ENCODE peak calls at places on chromosomes 3 and 15, in nine cellular contexts. One of them, this sample, is unnamed.

GRCh38 chr3:12706504-12707253 is 42.8 kb upstream of the RAF1 start:
- DNase-seq in HTR-8/SVneo: peak; percentile 62
- DNase-seq in NCI-H1105: no peak
- DNase-seq in upper lobe of right lung: no peak
- DNase-seq in activated CD8-positive, alpha-beta memory T cell treated with anti-CD3 and anti-CD28 coated beads, Interleukin-2, amount 10 ng/mL, durations not matched to agents 7 days and 5 days: peak; percentile 75
- DNase-seq in H9: peak; percentile 90
- DNase-seq in fibroblast of pulmonary artery: peak; percentile 79
- DNase-seq in GM10248: peak; percentile 76
- DNase-seq in myocyte: peak; percentile 90
- DNase-seq in this sample: peak; percentile 78

GRCh38 chr15:38879909-38880471 is 315.4 kb upstream of the RASGRP1 start:
- DNase-seq in NCI-H1105: no peak
- DNase-seq in HTR-8/SVneo: no peak
- DNase-seq in H9: no peak
- DNase-seq in activated CD8-positive, alpha-beta memory T cell treated with anti-CD3 and anti-CD28 coated beads, Interleukin-2, amount 10 ng/mL, durations not matched to agents 7 days and 5 days: no peak
- DNase-seq in fibroblast of pulmonary artery: peak; percentile 58
- DNase-seq in GM10248: no peak
- DNase-seq in upper lobe of right lung: no peak
- DNase-seq in myocyte: peak; percentile 76
- DNase-seq in this sample: peak; percentile 23

GRCh38 chr15:58267026-58267425 is 128.8 kb downstream of the AQP9 start:
- DNase-seq in activated CD8-positive, alpha-beta memory T cell treated with anti-CD3 and anti-CD28 coated beads, Interleukin-2, amount 10 ng/mL, durations not matched to agents 7 days and 5 days: no peak
- DNase-seq in HTR-8/SVneo: no peak
- DNase-seq in fibroblast of pulmonary artery: no peak
- DNase-seq in upper lobe of right lung: no peak
- DNase-seq in myocyte: no peak
- DNase-seq in H9: no peak
- DNase-seq in GM10248: no peak
- DNase-seq in NCI-H1105: no peak
- DNase-seq in this sample: no peak

GRCh38 chr15:33298631-33299030 is 12.1 kb upstream of the RYR3 start:
- DNase-seq in GM10248: no peak
- DNase-seq in upper lobe of right lung: no peak
- DNase-seq in myocyte: peak; percentile 49
- DNase-seq in NCI-H1105: no peak
- DNase-seq in activated CD8-positive, alpha-beta memory T cell treated with anti-CD3 and anti-CD28 coated beads, Interleukin-2, amount 10 ng/mL, durations not matched to agents 7 days and 5 days: no peak
- DNase-seq in fibroblast of pulmonary artery: no peak
- DNase-seq in HTR-8/SVneo: no peak
- DNase-seq in H9: no peak
- DNase-seq in this sample: no peak

GRCh38 chr3:23377928-23378672 is 175.0 kb downstream of the UBE2E2 start:
- DNase-seq in HTR-8/SVneo: no peak
- DNase-seq in activated CD8-positive, alpha-beta memory T cell treated with anti-CD3 and anti-CD28 coated beads, Interleukin-2, amount 10 ng/mL, durations not matched to agents 7 days and 5 days: no peak
- DNase-seq in GM10248: no peak
- DNase-seq in myocyte: no peak
- DNase-seq in fibroblast of pulmonary artery: no peak
- DNase-seq in upper lobe of right lung: no peak
- DNase-seq in NCI-H1105: no peak
- DNase-seq in H9: no peak
- DNase-seq in this sample: no peak

GRCh38 chr15:38128389-38128788 is 124.2 kb upstream of the SPRED1 start:
- DNase-seq in H9: no peak
- DNase-seq in myocyte: peak; percentile 35
- DNase-seq in upper lobe of right lung: no peak
- DNase-seq in HTR-8/SVneo: no peak
- DNase-seq in fibroblast of pulmonary artery: peak; percentile 73
- DNase-seq in activated CD8-positive, alpha-beta memory T cell treated with anti-CD3 and anti-CD28 coated beads, Interleukin-2, amount 10 ng/mL, durations not matched to agents 7 days and 5 days: no peak
- DNase-seq in GM10248: no peak
- DNase-seq in NCI-H1105: no peak
- DNase-seq in this sample: peak; percentile 82

GRCh38 chr3:128316456-128316855 is 150.2 kb downstream of the DNAJB8 start:
- DNase-seq in HTR-8/SVneo: no peak
- DNase-seq in GM10248: no peak
- DNase-seq in upper lobe of right lung: peak; percentile 55
- DNase-seq in fibroblast of pulmonary artery: peak; percentile 38
- DNase-seq in myocyte: no peak
- DNase-seq in activated CD8-positive, alpha-beta memory T cell treated with anti-CD3 and anti-CD28 coated beads, Interleukin-2, amount 10 ng/mL, durations not matched to agents 7 days and 5 days: peak; percentile 70
- DNase-seq in H9: peak; percentile 17
- DNase-seq in NCI-H1105: no peak
- DNase-seq in this sample: no peak

GRCh38 chr3:48057521-48057920 is 41.3 kb upstream of the MAP4 start:
- DNase-seq in activated CD8-positive, alpha-beta memory T cell treated with anti-CD3 and anti-CD28 coated beads, Interleukin-2, amount 10 ng/mL, durations not matched to agents 7 days and 5 days: no peak
- DNase-seq in myocyte: no peak
- DNase-seq in GM10248: no peak
- DNase-seq in H9: no peak
- DNase-seq in HTR-8/SVneo: no peak
- DNase-seq in NCI-H1105: no peak
- DNase-seq in upper lobe of right lung: no peak
- DNase-seq in fibroblast of pulmonary artery: no peak
- DNase-seq in this sample: no peak

GRCh38 chr15:74178326-74179100 is 5.0 kb downstream of the ISLR start:
- DNase-seq in H9: no peak
- DNase-seq in upper lobe of right lung: peak; percentile 46
- DNase-seq in fibroblast of pulmonary artery: no peak
- DNase-seq in activated CD8-positive, alpha-beta memory T cell treated with anti-CD3 and anti-CD28 coated beads, Interleukin-2, amount 10 ng/mL, durations not matched to agents 7 days and 5 days: no peak
- DNase-seq in NCI-H1105: no peak
- DNase-seq in HTR-8/SVneo: no peak
- DNase-seq in myocyte: no peak
- DNase-seq in GM10248: no peak
- DNase-seq in this sample: no peak

GRCh38 chr15:78618490-78618934 is 2.3 kb downstream of the CHRNA3 start:
- DNase-seq in activated CD8-positive, alpha-beta memory T cell treated with anti-CD3 and anti-CD28 coated beads, Interleukin-2, amount 10 ng/mL, durations not matched to agents 7 days and 5 days: peak; percentile 86
- DNase-seq in GM10248: peak; percentile 86
- DNase-seq in NCI-H1105: peak; percentile 63
- DNase-seq in fibroblast of pulmonary artery: peak; percentile 91
- DNase-seq in H9: peak; percentile 87
- DNase-seq in myocyte: peak; percentile 86
- DNase-seq in upper lobe of right lung: peak; percentile 79
- DNase-seq in HTR-8/SVneo: peak; percentile 87
- DNase-seq in this sample: peak; percentile 98